ENCODE peak calls at places on chromosomes 11 and 22, in six cellular contexts. S is GM23338, G is mammary epithelial cell, D is cardiac muscle cell, M is left lung, Y is nephron progenitor cell. I is an unnamed sample.

GRCh38 chr11:88335284-88335683 is 2.3 kb downstream of the CTSC start:
- DNase-seq in S (no peak), G (no peak), D (peak), M (no peak), Y (no peak), I (peak)

GRCh38 chr11:61332266-61332822 is 561 bp downstream of the DDB1 start:
- DNase-seq in S (peak), G (peak), D (peak), M (peak), Y (no peak), I (peak)

GRCh38 chr11:130609121-130610035 is 160.9 kb downstream of the ADAMTS15 start:
- DNase-seq in S (peak), G (no peak), D (peak), M (peak), Y (no peak), I (no peak)

GRCh38 chr11:114147389-114148382 is 88.2 kb downstream of the ZBTB16 start:
- DNase-seq in S (no peak), G (no peak), D (peak), M (no peak), Y (no peak), I (no peak)

GRCh38 chr22:31313366-31314147 is 21.3 kb upstream of the PIK3IP1 start:
- DNase-seq in S (peak), G (peak), D (peak), M (peak), Y (peak), I (peak)

GRCh38 chr11:13327421-13327820 is 49.8 kb downstream of the BMAL1 start:
- DNase-seq in S (no peak), G (no peak), D (no peak), M (no peak), Y (no peak), I (no peak)

GRCh38 chr22:28021116-28021997 is 102.3 kb upstream of the PITPNB start:
- DNase-seq in S (no peak), G (no peak), D (no peak), M (peak), Y (no peak), I (no peak)

GRCh38 chr22:49925525-49926128 is 7.2 kb downstream of the CRELD2 start:
- DNase-seq in S (no peak), G (no peak), D (no peak), M (no peak), Y (no peak), I (peak)

GRCh38 chr22:49657275-49657973 is 170.2 kb downstream of the BRD1 start:
- DNase-seq in S (no peak), G (no peak), D (no peak), M (peak), Y (no peak), I (peak)

GRCh38 chr11:63445720-63446119 is 45.2 kb downstream of the PLAAT5 start:
- DNase-seq in S (no peak), G (peak), D (peak), M (no peak), Y (no peak), I (peak)

GRCh38 chr22:50600967-50601668 is 525 bp downstream of the MAPK8IP2 start:
- DNase-seq in S (no peak), G (no peak), D (no peak), M (no peak), Y (peak), I (no peak)

GRCh38 chr11:95095858-95096587 is 6.4 kb downstream of the ENDOD1 start:
- DNase-seq in S (no peak), G (peak), D (peak), M (no peak), Y (no peak), I (no peak)

GRCh38 chr11:123084454-123084853 is 22.5 kb upstream of the HSPA8 start:
- DNase-seq in S (no peak), G (no peak), D (no peak), M (no peak), Y (no peak), I (no peak)

GRCh38 chr11:69238562-69239319 is 55.2 kb upstream of the MYEOV start:
- DNase-seq in S (no peak), G (no peak), D (no peak), M (no peak), Y (no peak), I (peak)

GRCh38 chr22:49210606-49211005 is 617.1 kb downstream of the BRD1 start:
- DNase-seq in S (no peak), G (no peak), D (no peak), M (peak), Y (no peak), I (no peak)

GRCh38 chr11:45362636-45363035 is 76.5 kb upstream of the SYT13 start:
- DNase-seq in S (no peak), G (no peak), D (no peak), M (no peak), Y (no peak), I (no peak)

GRCh38 chr22:36368359-36368983 is 19.3 kb downstream of the MYH9 start:
- DNase-seq in S (peak), G (peak), D (peak), M (no peak), Y (peak), I (peak)

GRCh38 chr11:62179995-62180394 is 10.0 kb upstream of the SCGB1D1 start:
- DNase-seq in S (no peak), G (no peak), D (no peak), M (no peak), Y (no peak), I (no peak)

GRCh38 chr11:120089036-120090001 is 48.6 kb downstream of the TRIM29 start:
- DNase-seq in S (no peak), G (no peak), D (no peak), M (no peak), Y (no peak), I (no peak)

GRCh38 chr11:10693509-10694071 is at the start of gene IRAG1:
- DNase-seq in S (peak), G (no peak), D (peak), M (peak), Y (peak), I (no peak)

GRCh38 chr11:100849009-100849913 is 162.2 kb downstream of the ARHGAP42 start:
- DNase-seq in S (no peak), G (no peak), D (peak), M (no peak), Y (no peak), I (no peak)

GRCh38 chr11:92198276-92198675 is 26.3 kb upstream of the FAT3 start:
- DNase-seq in S (no peak), G (no peak), D (no peak), M (no peak), Y (no peak), I (no peak)

GRCh38 chr11:117315285-117316196 is 515 bp downstream of the BACE1 start:
- DNase-seq in S (peak), G (no peak), D (no peak), M (no peak), Y (peak), I (peak)

GRCh38 chr22:23969071-23969470 is 2.4 kb downstream of the DDTL start:
- DNase-seq in S (no peak), G (no peak), D (no peak), M (no peak), Y (no peak), I (no peak)

GRCh38 chr11:62505112-62505783 is 41.4 kb downstream of the AHNAK start:
- DNase-seq in S (peak), G (no peak), D (peak), M (no peak), Y (peak), I (no peak)

GRCh38 chr11:56932572-56933235 is 56.0 kb upstream of the OR5AK2 start:
- DNase-seq in S (no peak), G (peak), D (peak), M (no peak), Y (no peak), I (no peak)

GRCh38 chr11:66055021-66055420 is 2.9 kb downstream of the SF3B2 start:
- DNase-seq in S (no peak), G (no peak), D (no peak), M (no peak), Y (no peak), I (no peak)

GRCh38 chr11:123197711-123198110 is 2.7 kb upstream of the CLMP start:
- DNase-seq in S (no peak), G (peak), D (peak), M (no peak), Y (no peak), I (peak)

GRCh38 chr11:38795027-38795426 is 2197.0 kb upstream of the RAG2 start:
- DNase-seq in S (no peak), G (no peak), D (no peak), M (no peak), Y (no peak), I (no peak)

GRCh38 chr11:13698147-13698546 is 29.7 kb downstream of the FAR1 start:
- DNase-seq in S (no peak), G (no peak), D (no peak), M (no peak), Y (no peak), I (no peak)

GRCh38 chr11:88886796-88887195 is 179.0 kb downstream of the GRM5 start:
- DNase-seq in S (peak), G (peak), D (peak), M (no peak), Y (peak), I (peak)

GRCh38 chr11:77728203-77728786 is 90.7 kb upstream of the CLNS1A start:
- DNase-seq in S (no peak), G (no peak), D (no peak), M (no peak), Y (no peak), I (no peak)

GRCh38 chr22:43326342-43326825 is 16.8 kb downstream of the SCUBE1 start:
- DNase-seq in S (no peak), G (no peak), D (no peak), M (no peak), Y (peak), I (no peak)

GRCh38 chr11:134792677-134793076 is 380.6 kb upstream of the B3GAT1 start:
- DNase-seq in S (no peak), G (no peak), D (no peak), M (no peak), Y (no peak), I (no peak)

GRCh38 chr11:7673724-7674434 is 579 bp upstream of the CYB5R2 start:
- DNase-seq in S (peak), G (no peak), D (peak), M (no peak), Y (peak), I (peak)

GRCh38 chr22:19503869-19504268 is 20.3 kb downstream of the CLDN5 start:
- DNase-seq in S (peak), G (no peak), D (no peak), M (no peak), Y (no peak), I (no peak)
- TF ChIP-seq CTCF in S (peak), G (no peak), D (no peak), M (no peak), Y (no peak), I (no peak)

GRCh38 chr22:20208713-20209310 is 58.0 kb upstream of the CCDC188 start:
- DNase-seq in S (no peak), G (no peak), D (no peak), M (no peak), Y (no peak), I (no peak)
- TF ChIP-seq CTCF in S (no peak), G (no peak), D (no peak), M (no peak), Y (no peak), I (no peak)

DNA sequence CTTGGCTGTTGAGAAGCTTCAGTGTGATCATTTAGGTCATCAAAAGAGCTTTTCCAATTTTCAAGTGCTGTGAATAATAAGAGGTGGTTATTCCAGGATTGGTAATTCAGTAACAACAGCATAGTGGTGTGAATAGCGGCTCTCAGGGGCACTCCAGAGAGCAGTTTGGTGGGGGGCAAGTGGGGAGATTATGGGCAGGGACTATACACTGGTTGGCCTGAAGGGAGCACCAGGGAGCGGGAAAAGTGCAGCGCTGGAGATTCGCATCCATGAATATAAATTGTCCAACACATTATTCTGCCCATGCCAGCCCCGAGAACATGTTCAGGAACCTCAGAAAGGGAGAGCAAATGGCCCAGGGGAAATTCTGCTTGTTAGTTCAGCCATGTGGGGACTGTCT is 37.9 kb downstream of the OR6Q1 start:
- DNase-seq in S (peak), G (no peak), D (no peak), M (no peak), Y (no peak), I (no peak)
- TF ChIP-seq CTCF in S (peak), G (no peak), D (no peak), M (no peak), Y (no peak), I (no peak)

GRCh38 chr11:1920128-1920908 is 815 bp downstream of the TNNT3 start:
- DNase-seq in S (no peak), G (no peak), D (no peak), M (peak), Y (no peak), I (no peak)

GRCh38 chr11:1916986-1917522 is 2.4 kb upstream of the TNNT3 start:
- DNase-seq in S (no peak), G (no peak), D (no peak), M (peak), Y (no peak), I (no peak)

GRCh38 chr11:1919428-1920127 is at the start of gene TNNT3:
- DNase-seq in S (no peak), G (no peak), D (no peak), M (peak), Y (no peak), I (no peak)

GRCh38 chr11:1917523-1918435 is 1.7 kb upstream of the TNNT3 start:
- DNase-seq in S (peak), G (no peak), D (no peak), M (peak), Y (no peak), I (no peak)

DNA sequence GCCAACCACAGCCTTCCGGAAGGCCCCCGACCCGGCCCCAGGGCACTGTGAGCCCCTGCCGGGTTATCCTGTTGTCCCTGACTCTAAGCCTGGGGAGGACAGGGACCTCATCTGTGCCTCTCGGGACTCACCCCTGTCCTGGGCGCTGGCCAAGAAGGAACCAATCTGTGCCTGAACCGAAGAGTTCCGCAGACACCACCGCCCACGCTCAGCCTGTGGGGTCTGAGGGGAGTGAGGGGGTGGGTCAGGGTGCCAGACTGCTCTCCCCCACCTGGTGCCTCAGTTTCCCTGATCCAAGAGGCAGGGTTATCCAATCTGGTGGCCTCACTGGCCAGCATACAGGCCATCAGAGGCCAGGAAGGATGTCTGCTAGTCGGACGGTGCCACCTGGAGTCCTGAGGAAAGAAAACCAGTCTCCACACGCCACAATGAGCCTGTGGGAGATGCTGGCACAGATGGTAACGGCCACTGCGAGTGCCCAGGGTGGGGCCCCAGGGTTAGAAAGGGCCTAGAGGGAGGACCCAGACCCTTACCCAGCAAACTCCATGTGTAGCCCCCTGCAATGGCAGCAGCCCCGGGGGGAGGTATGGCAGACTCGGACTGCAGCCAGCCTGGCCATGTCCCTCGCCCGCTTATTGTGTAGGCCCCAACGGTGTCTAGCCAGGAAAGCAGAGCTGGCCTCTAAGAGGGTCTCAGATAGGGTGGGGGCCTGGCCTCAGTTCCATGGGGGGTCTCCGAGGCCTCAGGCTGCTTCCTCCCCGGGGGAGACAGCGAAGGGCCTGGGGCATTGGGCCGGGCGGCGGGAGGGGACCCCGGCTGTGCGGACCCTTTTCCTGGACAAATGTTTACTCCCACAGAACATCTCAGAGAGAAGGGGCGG is 827 bp upstream of the TNNT3 start:
- DNase-seq in S (no peak), G (no peak), D (no peak), M (peak), Y (no peak), I (no peak)
- TF ChIP-seq CTCF in S (no peak), G (peak), D (no peak), M (no peak), Y (no peak), I (no peak)

GRCh38 chr11:103659138-103659734 is 377.2 kb upstream of the DDI1 start:
- DNase-seq in S (peak), G (peak), D (peak), M (no peak), Y (no peak), I (no peak)
- TF ChIP-seq CTCF in S (peak), G (peak), D (peak), M (no peak), Y (peak), I (no peak)

DNA sequence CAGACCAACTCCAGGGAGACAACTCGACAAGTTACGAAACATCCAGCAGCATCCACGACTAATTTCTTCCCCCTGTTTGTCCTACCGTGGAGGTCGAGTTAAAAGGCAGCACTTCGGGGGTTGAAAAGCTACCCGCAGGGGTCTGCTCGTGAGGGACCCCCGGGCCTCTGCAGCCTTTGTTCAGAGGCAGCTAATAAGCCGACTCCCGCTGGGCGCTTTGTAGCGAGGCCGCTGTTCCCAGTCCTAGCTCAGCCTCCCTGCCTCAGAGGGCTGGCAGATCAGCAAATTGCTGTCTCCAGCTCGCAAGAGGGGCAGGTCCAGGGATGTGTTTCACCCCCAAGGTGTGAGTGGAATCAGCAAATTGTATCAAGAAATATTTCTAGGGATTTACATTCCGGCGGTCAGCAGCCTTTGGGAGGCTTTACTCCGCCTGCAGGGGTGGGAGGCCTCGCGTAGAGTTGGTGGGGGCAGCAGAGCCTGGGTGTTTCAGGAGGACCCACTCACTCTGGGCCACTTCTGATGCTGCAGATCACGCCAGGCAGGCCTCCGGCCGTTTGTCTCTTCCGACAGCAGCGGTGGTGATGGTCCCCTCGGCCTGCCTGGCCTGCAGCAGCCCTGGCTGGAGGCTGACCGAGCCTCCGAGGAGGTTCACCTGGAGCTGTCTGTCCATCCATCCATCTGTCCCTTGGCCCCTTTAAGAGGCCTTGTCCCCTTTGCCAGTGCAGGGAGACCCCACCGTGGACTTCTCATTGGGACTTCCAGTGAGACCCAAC is 21.6 kb upstream of the KCNQ1OT1 start:
- DNase-seq in S (peak), G (no peak), D (no peak), M (no peak), Y (no peak), I (no peak)
- TF ChIP-seq CTCF in S (no peak), G (no peak), D (no peak), M (no peak), Y (no peak), I (no peak)

GRCh38 chr11:126390418-126390817 is 34.9 kb downstream of the ST3GAL4 start:
- DNase-seq in S (no peak), G (no peak), D (peak), M (no peak), Y (no peak), I (no peak)

GRCh38 chr11:126392638-126393023 is 37.1 kb downstream of the ST3GAL4 start:
- DNase-seq in S (no peak), G (no peak), D (peak), M (no peak), Y (no peak), I (no peak)

GRCh38 chr11:126391286-126391954 is 35.9 kb downstream of the ST3GAL4 start:
- DNase-seq in S (no peak), G (no peak), D (no peak), M (no peak), Y (no peak), I (no peak)

GRCh38 chr11:126393143-126393542 is 37.7 kb downstream of the ST3GAL4 start:
- DNase-seq in S (no peak), G (no peak), D (no peak), M (no peak), Y (no peak), I (no peak)

GRCh38 chr11:126391970-126392637 is 36.6 kb downstream of the ST3GAL4 start:
- DNase-seq in S (peak), G (peak), D (peak), M (no peak), Y (no peak), I (no peak)
- TF ChIP-seq CTCF in S (peak), G (no peak), D (peak), M (no peak), Y (no peak), I (no peak)

I was measured in activated CD8-positive, alpha-beta T cell treated with anti-CD3 and anti-CD28 coated beads for 36 hours.